ENCODE peak calls at places on chromosome 11, in four cellular contexts. H, C, D and Q are unnamed samples.
A peak's percentile ranks its signal among the peaks of the same experiment; 100 is the strongest.

GRCh38 chr11:69344570-69345145 is 50.7 kb downstream of the MYEOV start:
- DNase-seq in H (no peak), C (no peak), D (no peak), Q (no peak)

GRCh38 chr11:34565417-34566208 is 52.0 kb upstream of the ELF5 start:
- DNase-seq in H (no peak), C (peak; percentile 17), D (peak; percentile 55), Q (peak; percentile 32)

GRCh38 chr11:69907611-69908010 is 88.4 kb upstream of the FGF3 start:
- DNase-seq in H (no peak), C (no peak), D (no peak), Q (no peak)

GRCh38 chr11:77473001-77473800 is 693 bp downstream of the PAK1 start:
- DNase-seq in H (no peak), C (no peak), D (no peak), Q (no peak)

GRCh38 chr11:19562156-19562555 is 150.5 kb upstream of the NAV2 start:
- DNase-seq in H (no peak), C (no peak), D (no peak), Q (no peak)

GRCh38 chr11:20483931-20484330 is 96.4 kb downstream of the PRMT3 start:
- DNase-seq in H (no peak), C (no peak), D (no peak), Q (no peak)

GRCh38 chr11:94604496-94604895 is 37.3 kb downstream of the PIWIL4 start:
- DNase-seq in H (no peak), C (no peak), D (no peak), Q (no peak)

GRCh38 chr11:93545566-93545965 is 2.4 kb upstream of the SMCO4 start:
- DNase-seq in H (no peak), C (no peak), D (no peak), Q (no peak)

GRCh38 chr11:93986716-93987115 is 34.4 kb upstream of the HEPHL1 start:
- DNase-seq in H (no peak), C (no peak), D (no peak), Q (peak; percentile 8)

GRCh38 chr11:95279921-95280861 is 49.2 kb upstream of the SESN3 start:
- DNase-seq in H (no peak), C (peak; percentile 43), D (no peak), Q (no peak)

GRCh38 chr11:108206969-108207682 is 15.3 kb downstream of the NPAT start:
- DNase-seq in H (no peak), C (no peak), D (no peak), Q (no peak)

GRCh38 chr11:59463176-59463575 is 6.4 kb downstream of the OR4D6 start:
- DNase-seq in H (no peak), C (no peak), D (no peak), Q (no peak)
- TF ChIP-seq ZNF274 in H (no peak), C (no peak), D (no peak), Q (no peak)

GRCh38 chr11:7986768-7987559 is at the start of gene EIF3F:
- DNase-seq in H (peak; percentile 100), C (peak; percentile 97), D (peak; percentile 97), Q (peak; percentile 100)
- TF ChIP-seq POLR2A in H (peak; percentile 73), C (peak; percentile 57), D (peak; percentile 85), Q (no peak)

GRCh38 chr11:7251487-7251835 is 243 bp upstream of the SYT9 start:
- DNase-seq in H (no peak), C (no peak), D (no peak), Q (no peak)
- TF ChIP-seq EGR1 in H (no peak), C (no peak), D (no peak), Q (no peak)

GRCh38 chr11:695332-695605 is 247 bp upstream of the DEAF1 start:
- DNase-seq in H (no peak), C (no peak), D (no peak), Q (no peak)
- TF ChIP-seq ZNF274 in H (no peak), C (no peak), D (no peak), Q (no peak)

GRCh38 chr11:110095554-110095953 is 2.4 kb downstream of the ZC3H12C start:
- DNase-seq in H (no peak), C (no peak), D (no peak), Q (peak; percentile 8)
- TF ChIP-seq POLR2A in H (no peak), C (no peak), D (no peak), Q (no peak)

DNA sequence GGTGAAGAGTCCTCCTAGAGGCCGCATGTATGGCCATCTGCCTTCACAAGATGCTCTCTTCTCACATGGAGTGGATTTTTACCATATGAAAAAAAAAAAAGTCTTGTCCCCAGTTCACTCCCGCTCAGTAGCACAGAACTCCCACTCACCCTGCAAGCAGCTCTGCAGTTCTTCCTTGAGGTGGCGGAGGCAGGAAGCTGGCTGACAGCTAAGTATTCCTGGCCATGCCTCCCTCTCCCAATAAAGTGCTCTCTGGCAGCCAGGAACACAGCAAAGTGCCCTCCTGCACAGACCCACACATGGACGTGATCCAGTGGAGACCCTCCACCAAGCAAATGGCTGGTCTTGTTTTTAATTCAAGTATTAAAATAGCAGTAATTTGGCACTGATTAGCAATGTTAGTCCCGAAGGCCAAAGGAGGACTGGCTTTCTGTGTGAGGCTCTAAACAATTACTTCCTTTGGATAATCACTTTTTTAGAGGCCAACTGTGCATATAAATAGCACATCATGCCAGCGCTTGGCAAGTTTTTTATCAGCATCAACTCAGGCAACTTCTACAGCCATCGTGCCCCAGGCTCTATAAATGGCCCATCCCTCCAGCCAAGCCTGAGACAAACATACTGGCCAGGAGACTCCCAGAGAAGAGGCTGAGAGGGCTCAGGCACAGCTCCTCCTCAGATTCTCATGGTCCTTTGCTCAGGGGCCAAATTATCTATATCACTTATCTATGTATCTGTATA is 413.6 kb downstream of the OPCML start:
- DNase-seq in H (no peak), C (no peak), D (no peak), Q (no peak)
- TF ChIP-seq EGR1 in H (no peak), C (no peak), D (no peak), Q (no peak)

DNA sequence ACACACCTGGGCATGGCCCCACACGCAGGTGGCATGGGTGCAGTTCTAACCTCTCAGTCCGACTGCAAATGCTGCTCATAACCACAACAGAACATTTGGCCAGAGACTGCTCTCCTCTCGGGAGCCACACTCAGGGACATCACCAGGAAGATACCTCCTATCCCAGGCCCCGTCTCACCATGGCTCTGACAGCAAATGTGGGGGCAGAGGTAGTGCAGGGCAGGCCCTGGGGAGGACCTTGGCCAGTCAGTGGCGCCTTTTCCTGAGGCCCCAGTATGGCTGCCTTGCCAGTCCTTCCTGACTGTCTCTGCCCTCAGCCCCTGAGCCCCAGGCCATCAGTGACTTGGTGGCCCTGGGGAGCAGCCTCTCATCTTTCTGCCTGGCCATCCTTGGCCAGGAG is 2.8 kb downstream of the KRTAP5-6 start:
- DNase-seq in H (no peak), C (no peak), D (no peak), Q (no peak)
- TF ChIP-seq ZNF274 in H (no peak), C (no peak), D (no peak), Q (no peak)

DNA sequence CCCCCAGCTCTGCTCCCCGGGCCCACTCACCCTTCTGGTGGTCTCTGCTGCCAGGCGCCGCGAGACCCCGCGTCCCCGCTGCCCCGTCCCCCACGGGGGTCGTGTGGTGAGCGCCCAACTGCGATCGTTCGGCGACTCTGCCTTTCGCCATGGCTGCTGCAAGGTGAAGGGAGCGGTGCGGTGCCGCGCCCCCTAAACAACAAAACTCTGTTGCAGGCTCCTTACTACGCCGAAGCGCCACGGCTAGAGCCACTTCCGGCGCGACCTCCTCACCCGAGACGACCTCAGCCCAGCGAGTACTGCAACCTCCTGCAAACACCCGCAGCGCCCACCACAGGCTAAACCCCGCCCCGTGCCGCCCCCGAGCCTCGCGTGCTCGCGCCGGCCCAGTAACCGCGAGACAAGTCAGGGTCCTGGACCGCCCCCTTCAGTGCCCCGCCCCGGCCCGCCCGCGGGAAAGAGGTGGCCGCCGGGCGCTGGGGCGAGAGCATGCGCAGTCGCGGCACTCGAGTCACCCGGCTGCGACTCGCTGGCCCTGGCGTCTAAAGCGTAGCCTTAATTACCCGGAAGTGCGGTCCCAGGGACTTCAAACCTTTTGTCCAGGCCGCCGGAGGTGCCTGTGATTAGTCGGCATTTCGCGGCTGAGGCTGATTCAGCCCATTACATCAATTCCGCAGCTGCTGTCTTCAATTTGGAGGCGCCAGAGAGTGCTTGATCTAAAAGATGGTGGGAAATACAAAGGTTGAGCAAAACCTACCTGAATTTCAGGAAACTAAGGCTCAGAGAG is at the start of gene TMEM41B:
- DNase-seq in H (peak; percentile 89), C (peak; percentile 97), D (peak; percentile 99), Q (peak; percentile 97)
- TF ChIP-seq POLR2A in H (peak; percentile 96), C (peak; percentile 81), D (peak; percentile 94), Q (peak; percentile 71)

GRCh38 chr11:1695548-1696108 is 1.4 kb upstream of the KRTAP5-6 start:
- DNase-seq in H (no peak), C (no peak), D (no peak), Q (no peak)
- TF ChIP-seq EGR1 in H (no peak), C (no peak), D (no peak), Q (no peak)

GRCh38 chr11:102179366-102179765 is 69.1 kb downstream of the YAP1 start:
- DNase-seq in H (no peak), C (no peak), D (no peak), Q (no peak)
- TF ChIP-seq ZNF274 in H (no peak), C (no peak), D (no peak), Q (no peak)